ENCODE peak calls at places on chromosomes 12 and 14, in six cellular contexts. F is GM12865, B is NCI-H345, H is progenitor cell of endocrine pancreas, A is MM.1S, M is KG1. I is an unnamed sample.

GRCh38 chr14:90253826-90254225 is 2.5 kb upstream of the PSMC1 start:
- DNase-seq in F (no peak), B (no peak), H (no peak), A (no peak), M (no peak), I (no peak)

GRCh38 chr12:114729731-114730130 is 45.8 kb upstream of the TBX3 start:
- DNase-seq in F (no peak), B (no peak), H (no peak), A (no peak), M (no peak), I (no peak)

GRCh38 chr12:114662512-114663177 is 21.3 kb downstream of the TBX3 start:
- DNase-seq in F (peak), B (peak), H (peak), A (peak), M (peak), I (peak)

GRCh38 chr12:113860950-113861349 is 105.2 kb downstream of the RBM19 start:
- DNase-seq in F (no peak), B (no peak), H (no peak), A (no peak), M (no peak), I (no peak)

GRCh38 chr14:88326352-88327103 is 3.5 kb upstream of the KCNK10 start:
- DNase-seq in F (no peak), B (peak), H (no peak), A (no peak), M (no peak), I (no peak)

GRCh38 chr14:22545842-22546721 is 42.9 kb downstream of the DAD1 start:
- DNase-seq in F (no peak), B (no peak), H (no peak), A (no peak), M (no peak), I (no peak)

GRCh38 chr14:99531221-99532096 is 50.2 kb downstream of the CCNK start:
- DNase-seq in F (no peak), B (peak), H (no peak), A (no peak), M (no peak), I (no peak)

GRCh38 chr14:21917699-21918436 is 244.2 kb upstream of the OR4E1 start:
- DNase-seq in F (peak), B (peak), H (no peak), A (peak), M (peak), I (peak)

GRCh38 chr14:69299286-69300035 is 39.5 kb downstream of the GALNT16 start:
- DNase-seq in F (peak), B (no peak), H (no peak), A (no peak), M (no peak), I (peak)

GRCh38 chr12:46390881-46391280 is 18.3 kb upstream of the SLC38A2 start:
- DNase-seq in F (peak), B (no peak), H (no peak), A (peak), M (no peak), I (no peak)

GRCh38 chr12:86521870-86522269 is 265.7 kb upstream of the MGAT4C start:
- DNase-seq in F (no peak), B (no peak), H (no peak), A (no peak), M (no peak), I (no peak)

GRCh38 chr14:55454264-55455151 is 14.1 kb upstream of the TBPL2 start:
- DNase-seq in F (peak), B (peak), H (no peak), A (no peak), M (peak), I (no peak)

GRCh38 chr12:118055865-118056773 is 4.9 kb downstream of the WSB2 start:
- DNase-seq in F (no peak), B (peak), H (no peak), A (no peak), M (no peak), I (no peak)

GRCh38 chr12:112178796-112179195 is 53.4 kb downstream of the TRAFD1 start:
- DNase-seq in F (no peak), B (no peak), H (no peak), A (no peak), M (no peak), I (no peak)

GRCh38 chr14:105169776-105170655 is 1.4 kb upstream of the JAG2 start:
- DNase-seq in F (no peak), B (no peak), H (no peak), A (no peak), M (no peak), I (no peak)

GRCh38 chr14:99246536-99247083 is 25.4 kb downstream of the BCL11B start:
- DNase-seq in F (no peak), B (no peak), H (no peak), A (no peak), M (no peak), I (no peak)

GRCh38 chr12:65779091-65779642 is 45.1 kb upstream of the HMGA2 start:
- DNase-seq in F (no peak), B (no peak), H (no peak), A (no peak), M (no peak), I (no peak)